ENCODE peak calls at places on chromosomes 4 and X, in nine cellular contexts. Z is aorta, D is NCI-H2029 treated with DMSO at 0.1 percent for 48 hours, Y is midbrain, F is erythroblast, E is NCI-H774, P is cardiac fibroblast, U is pulmonary artery endothelial cell, Q is HEK293T. S is an unnamed sample.

GRCh38 chr4:159455675-159456235 is 352.9 kb downstream of the RAPGEF2 start:
- DNase-seq in Z (no peak), D (peak), Y (peak), F (peak), E (peak), P (peak), U (no peak), Q (peak), S (peak)

GRCh38 chr4:123278755-123279154 is 117.8 kb upstream of the SPRY1 start:
- DNase-seq in Z (no peak), D (no peak), Y (no peak), F (no peak), E (no peak), P (peak), U (no peak), Q (no peak), S (no peak)

GRCh38 chr4:151561551-151562256 is 152.7 kb downstream of the FHIP1A start:
- DNase-seq in Z (no peak), D (no peak), Y (no peak), F (no peak), E (no peak), P (no peak), U (no peak), Q (no peak), S (no peak)

GRCh38 chrX:19270727-19271126 is 73.0 kb upstream of the PDHA1 start:
- DNase-seq in Z (no peak), D (no peak), Y (no peak), F (no peak), E (no peak), P (no peak), U (no peak), Q (no peak), S (no peak)

GRCh38 chr4:121950212-121950679 is 1.6 kb downstream of the TRPC3 start:
- DNase-seq in Z (peak), D (no peak), Y (peak), F (peak), E (no peak), P (peak), U (no peak), Q (peak), S (peak)

GRCh38 chrX:136204571-136204970 is 46.6 kb downstream of the MAP7D3 start:
- DNase-seq in Z (no peak), D (no peak), Y (no peak), F (no peak), E (no peak), P (peak), U (no peak), Q (no peak), S (peak)

GRCh38 chrX:1378306-1378758 is 13.6 kb downstream of the SLC25A6 start:
- DNase-seq in Z (peak), D (no peak), Y (no peak), F (no peak), E (no peak), P (no peak), U (no peak), Q (no peak), S (no peak)

GRCh38 chr4:88106205-88106604 is 52.2 kb downstream of the ABCG2 start:
- DNase-seq in Z (no peak), D (no peak), Y (no peak), F (no peak), E (no peak), P (peak), U (peak), Q (no peak), S (peak)

GRCh38 chr4:1511441-1512041 is 105.3 kb upstream of the NKX1-1 start:
- DNase-seq in Z (peak), D (no peak), Y (no peak), F (peak), E (no peak), P (peak), U (peak), Q (no peak), S (no peak)

GRCh38 chrX:46838974-46839480 is 2.2 kb downstream of the RP2 start:
- DNase-seq in Z (no peak), D (no peak), Y (no peak), F (no peak), E (no peak), P (no peak), U (no peak), Q (no peak), S (peak)

GRCh38 chr4:152956650-152957436 is 20.7 kb downstream of the FHDC1 start:
- DNase-seq in Z (no peak), D (no peak), Y (no peak), F (peak), E (no peak), P (peak), U (no peak), Q (no peak), S (no peak)

GRCh38 chr4:99715286-99715685 is 57.7 kb upstream of the C4orf54 start:
- DNase-seq in Z (no peak), D (no peak), Y (no peak), F (no peak), E (no peak), P (no peak), U (no peak), Q (no peak), S (no peak)

GRCh38 chr4:155950461-155950860 is 3.2 kb downstream of the CTSO start:
- DNase-seq in Z (no peak), D (no peak), Y (no peak), F (no peak), E (no peak), P (no peak), U (no peak), Q (no peak), S (no peak)

GRCh38 chr4:76993787-76994641 is 44.5 kb downstream of the SEPTIN11 start:
- DNase-seq in Z (no peak), D (peak), Y (no peak), F (no peak), E (no peak), P (no peak), U (no peak), Q (no peak), S (no peak)

GRCh38 chrX:14026121-14026520 is 3.6 kb downstream of the GEMIN8 start:
- DNase-seq in Z (no peak), D (no peak), Y (peak), F (no peak), E (no peak), P (no peak), U (no peak), Q (no peak), S (no peak)

S was measured in SJSA1.